ENCODE peak calls at places on chromosomes 11 and 22, in eight cellular contexts. P, M, I, V, U, T, Y and H are unnamed samples.

GRCh38 chr22:36510966-36511881 is 4.4 kb upstream of the FOXRED2 start:
- DNase-seq in T (peak), P (peak), U (peak), Y (peak), M (no peak), V (no peak), I (peak), H (peak)

GRCh38 chr11:134364261-134364660 is 32.5 kb downstream of the GLB1L2 start:
- DNase-seq in U (no peak), T (no peak), P (no peak), Y (no peak), I (no peak), V (peak), M (no peak), H (no peak)

GRCh38 chr11:102599642-102600261 is 25.4 kb downstream of the MMP20 start:
- DNase-seq in M (no peak), Y (no peak), I (peak), V (no peak), P (no peak), U (no peak), T (peak), H (peak)

GRCh38 chr22:44963055-44963454 is 46.8 kb downstream of the PHF21B start:
- DNase-seq in U (no peak), I (no peak), M (no peak), P (no peak), T (no peak), Y (no peak), V (no peak), H (no peak)

GRCh38 chr11:122923302-122923701 is 40.7 kb downstream of the JHY start:
- DNase-seq in V (no peak), T (peak), I (peak), P (no peak), Y (no peak), U (no peak), M (no peak), H (no peak)

GRCh38 chr11:110471315-110471714 is 41.6 kb downstream of the FDX1 start:
- DNase-seq in T (peak), I (no peak), V (no peak), M (no peak), U (no peak), Y (no peak), P (no peak), H (peak)

GRCh38 chr11:43943931-43944751 is 1.7 kb downstream of the C11orf96 start:
- DNase-seq in P (peak), U (peak), Y (no peak), V (peak), T (no peak), M (no peak), I (peak), H (peak)

GRCh38 chr11:10267821-10268220 is 26.2 kb downstream of the SBF2 start:
- DNase-seq in Y (no peak), U (no peak), V (no peak), I (no peak), P (no peak), M (no peak), T (peak), H (no peak)

GRCh38 chr22:23259916-23260644 is 79.8 kb downstream of the BCR start:
- DNase-seq in P (no peak), U (no peak), I (no peak), Y (no peak), V (no peak), T (no peak), M (no peak), H (no peak)

GRCh38 chr11:111557425-111558111 is 17.0 kb downstream of the LAYN start:
- DNase-seq in P (no peak), I (peak), U (no peak), M (no peak), Y (no peak), T (peak), V (no peak), H (peak)

GRCh38 chr11:57266157-57266556 is 29.1 kb upstream of the APLNR start:
- DNase-seq in I (no peak), Y (no peak), T (no peak), U (no peak), M (no peak), P (no peak), V (no peak), H (no peak)

GRCh38 chr11:47216141-47216798 is 1.5 kb downstream of the DDB2 start:
- DNase-seq in V (no peak), I (peak), P (peak), T (peak), M (peak), Y (peak), U (peak), H (peak)

GRCh38 chr11:14644396-14645246 is 1.0 kb downstream of the PDE3B start:
- DNase-seq in Y (peak), U (peak), T (no peak), I (no peak), M (peak), P (peak), V (peak), H (peak)

GRCh38 chr11:14645985-14646900 is 2.6 kb downstream of the PDE3B start:
- DNase-seq in P (no peak), V (no peak), Y (no peak), M (no peak), U (no peak), T (no peak), I (no peak), H (no peak)

GRCh38 chr11:14643697-14644395 is at the start of gene PDE3B:
- DNase-seq in V (peak), M (peak), U (peak), P (peak), Y (peak), T (peak), I (peak), H (peak)

GRCh38 chr11:14642873-14643696 is 519 bp upstream of the PDE3B start:
- DNase-seq in M (no peak), V (peak), P (peak), U (no peak), Y (no peak), I (no peak), T (no peak), H (no peak)

DNA sequence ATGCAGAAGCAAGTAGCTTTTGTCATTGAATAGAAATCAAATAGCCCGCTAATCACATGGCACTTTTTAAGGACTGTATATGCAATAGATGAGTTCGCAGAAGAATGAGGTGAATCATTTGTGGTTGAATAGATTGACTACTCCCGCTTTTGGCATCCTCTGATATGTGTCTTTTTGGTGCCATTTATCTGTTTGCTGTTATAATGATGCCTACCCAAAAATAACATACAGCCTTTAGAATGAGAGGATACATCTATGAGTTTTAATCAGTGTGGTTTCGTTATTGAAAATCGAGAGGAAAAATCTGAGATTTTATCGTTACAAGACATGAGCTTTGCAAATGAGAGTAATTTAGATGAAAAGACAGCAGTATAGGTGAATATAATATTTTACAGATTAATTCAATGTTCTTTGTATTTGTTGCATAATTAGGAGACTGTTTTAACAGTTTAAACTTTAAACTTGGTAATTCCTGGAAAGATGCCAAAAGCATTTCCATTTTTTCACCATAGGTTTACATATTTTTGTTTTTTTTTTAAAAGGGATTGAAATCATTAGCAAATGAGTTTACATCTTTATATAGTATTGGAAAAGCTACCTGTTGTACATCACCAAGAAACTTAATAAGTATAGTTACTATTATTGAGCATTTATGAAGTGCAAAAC is 1.8 kb downstream of the PDE3B start:
- DNase-seq in I (no peak), P (no peak), U (no peak), M (no peak), V (no peak), Y (no peak), T (peak), H (peak)
- H3K4me3 ChIP-seq in I (peak), P (peak), U (peak), M (peak), V (peak), Y (peak), T (peak), H (peak)

DNA sequence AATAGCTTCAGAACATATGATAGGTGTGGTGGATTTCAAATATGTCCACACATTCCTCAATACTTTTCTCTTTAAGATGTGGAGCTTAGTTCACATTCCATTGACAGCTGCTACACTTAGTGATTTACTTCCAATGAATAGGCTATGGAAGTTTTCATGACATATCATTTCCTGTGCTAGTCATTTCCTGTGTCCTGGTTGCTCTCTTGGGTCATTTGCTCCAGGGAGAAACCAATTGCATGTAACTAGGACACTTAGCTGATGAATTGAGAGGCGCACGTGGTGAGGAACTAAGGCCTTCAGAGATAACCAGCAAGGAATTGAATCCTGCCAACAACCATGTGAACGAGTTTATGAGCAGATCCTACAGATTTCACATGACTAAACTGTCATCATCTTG is 120.9 kb downstream of the SLC17A6 start:
- DNase-seq in M (no peak), I (peak), U (no peak), T (peak), V (no peak), P (no peak), Y (no peak), H (peak)
- TF ChIP-seq CTCF in M (no peak), I (no peak), U (no peak), T (no peak), V (no peak), P (no peak), Y (no peak), H (no peak)

DNA sequence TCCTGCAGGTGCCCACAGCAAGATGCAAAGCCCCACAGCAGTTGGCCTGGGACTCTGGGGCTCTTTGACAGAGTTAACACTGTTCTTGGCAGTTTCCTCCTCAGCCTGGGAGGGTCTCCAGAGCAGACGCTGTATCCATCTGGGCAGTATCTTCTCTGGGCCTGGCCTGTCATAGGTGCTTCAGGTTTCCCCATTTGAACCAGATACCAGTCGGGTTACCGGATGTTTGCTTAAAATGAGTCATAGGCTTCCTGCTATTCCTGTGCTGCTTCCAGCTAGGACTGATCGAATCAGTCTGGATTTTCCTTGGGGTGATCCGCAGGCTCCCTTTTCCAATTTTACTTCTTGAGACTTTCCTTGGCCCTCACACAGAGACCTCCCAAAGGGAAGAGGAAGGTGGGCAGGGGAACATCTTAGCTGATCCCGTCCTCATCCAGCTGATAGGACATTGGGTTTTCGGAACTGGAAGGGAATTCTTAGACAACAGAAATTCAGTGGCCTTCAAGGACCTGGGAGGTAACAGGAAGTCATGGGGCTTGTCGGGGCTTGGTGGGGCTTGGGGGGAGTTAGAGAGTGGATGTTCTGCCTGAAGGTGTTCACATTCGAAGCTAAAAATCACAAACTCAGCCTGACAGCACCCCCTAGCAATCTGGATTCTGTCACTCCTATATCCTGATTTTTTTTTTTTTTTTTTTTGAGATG is 2.4 kb upstream of the RANGAP1 start:
- DNase-seq in V (no peak), U (no peak), I (peak), M (no peak), T (peak), P (no peak), Y (peak), H (peak)
- H3K4me3 ChIP-seq in V (no peak), U (no peak), I (peak), M (no peak), T (no peak), P (no peak), Y (no peak), H (no peak)

GRCh38 chr11:64099436-64099835 is 63.7 kb downstream of the FLRT1 start:
- DNase-seq in V (no peak), M (no peak), T (no peak), I (no peak), U (no peak), Y (no peak), P (no peak), H (no peak)

GRCh38 chr11:64102005-64102738 is 63.7 kb downstream of the MACROD1 start:
- DNase-seq in V (no peak), Y (no peak), T (peak), M (no peak), P (no peak), U (no peak), I (no peak), H (no peak)

GRCh38 chr11:64100782-64101358 is 65.0 kb downstream of the MACROD1 start:
- DNase-seq in Y (no peak), I (no peak), T (no peak), P (no peak), V (no peak), M (no peak), U (no peak), H (no peak)

GRCh38 chr11:64101461-64101860 is 64.5 kb downstream of the MACROD1 start:
- DNase-seq in Y (no peak), T (peak), U (no peak), P (no peak), I (no peak), V (no peak), M (no peak), H (no peak)

GRCh38 chr11:64100345-64100744 is 64.6 kb downstream of the FLRT1 start:
- DNase-seq in I (no peak), T (no peak), P (no peak), V (no peak), M (no peak), Y (no peak), U (no peak), H (no peak)
- TF ChIP-seq CTCF in I (peak), T (peak), P (peak), V (no peak), M (no peak), Y (no peak), U (peak), H (no peak)

DNA sequence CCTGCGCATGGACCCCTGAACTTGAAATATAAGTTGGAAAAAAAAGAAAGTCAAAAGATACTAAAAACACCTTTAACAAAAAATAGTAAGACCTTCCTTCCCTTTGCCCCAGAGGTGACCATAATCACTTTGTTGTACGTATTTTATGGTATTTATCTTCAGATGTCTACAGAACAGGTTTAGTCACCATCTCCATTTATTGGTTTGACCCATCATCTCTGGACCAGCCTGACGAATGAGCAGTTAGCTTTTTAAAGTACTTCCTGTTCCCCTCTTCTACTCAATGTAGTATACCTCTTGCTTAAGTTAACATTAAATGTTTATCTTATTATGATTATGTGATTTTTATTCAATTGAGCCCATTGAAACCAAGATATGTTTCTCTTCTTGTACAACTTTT is 64.7 kb upstream of the CREB3L1 start:
- DNase-seq in I (peak), P (no peak), U (no peak), Y (peak), M (no peak), T (no peak), V (no peak), H (no peak)
- H3K4me3 ChIP-seq in I (no peak), P (no peak), U (no peak), Y (no peak), M (no peak), T (no peak), V (no peak), H (no peak)

DNA sequence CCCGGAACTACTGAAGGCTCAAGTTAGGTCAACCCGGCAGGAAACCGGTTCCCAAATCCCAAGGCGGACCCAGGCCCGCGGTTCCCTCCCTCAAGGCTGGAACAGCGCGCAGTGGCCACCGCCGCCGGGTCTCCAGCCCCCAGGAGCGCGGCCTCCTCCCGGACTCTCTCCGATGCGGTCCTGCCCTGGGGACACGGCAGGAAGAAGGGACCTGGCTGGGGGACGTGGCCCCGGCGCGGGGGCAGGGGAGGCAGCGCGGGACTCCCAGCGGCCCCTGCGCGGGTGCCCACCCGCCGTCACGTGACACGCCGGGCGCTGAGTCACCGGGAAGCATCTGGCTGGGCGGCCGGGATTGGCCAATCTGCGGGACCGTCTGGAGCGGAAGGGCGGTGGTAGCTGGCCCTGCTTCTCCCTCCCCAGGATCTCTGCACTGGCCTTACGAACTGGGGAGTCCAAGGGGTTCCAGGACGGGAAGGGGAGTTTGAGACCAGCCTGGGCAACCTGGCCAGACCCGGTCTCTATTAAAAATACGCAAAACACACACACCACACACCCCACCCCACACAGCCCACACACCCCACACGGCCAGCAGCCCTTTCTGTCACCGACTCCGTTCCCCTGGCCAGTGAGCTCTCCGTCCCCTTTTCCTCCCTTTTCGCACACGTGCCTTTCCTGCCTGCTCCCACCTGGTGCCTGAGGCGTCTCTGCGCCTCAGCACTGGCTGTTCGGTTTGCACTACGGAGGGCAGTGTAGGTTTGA is 21.4 kb upstream of the MALAT1 start:
- DNase-seq in U (peak), P (peak), V (peak), T (peak), M (peak), Y (peak), I (peak), H (peak)
- TF ChIP-seq CTCF in U (no peak), P (no peak), V (no peak), T (no peak), M (no peak), Y (no peak), I (no peak), H (no peak)

DNA sequence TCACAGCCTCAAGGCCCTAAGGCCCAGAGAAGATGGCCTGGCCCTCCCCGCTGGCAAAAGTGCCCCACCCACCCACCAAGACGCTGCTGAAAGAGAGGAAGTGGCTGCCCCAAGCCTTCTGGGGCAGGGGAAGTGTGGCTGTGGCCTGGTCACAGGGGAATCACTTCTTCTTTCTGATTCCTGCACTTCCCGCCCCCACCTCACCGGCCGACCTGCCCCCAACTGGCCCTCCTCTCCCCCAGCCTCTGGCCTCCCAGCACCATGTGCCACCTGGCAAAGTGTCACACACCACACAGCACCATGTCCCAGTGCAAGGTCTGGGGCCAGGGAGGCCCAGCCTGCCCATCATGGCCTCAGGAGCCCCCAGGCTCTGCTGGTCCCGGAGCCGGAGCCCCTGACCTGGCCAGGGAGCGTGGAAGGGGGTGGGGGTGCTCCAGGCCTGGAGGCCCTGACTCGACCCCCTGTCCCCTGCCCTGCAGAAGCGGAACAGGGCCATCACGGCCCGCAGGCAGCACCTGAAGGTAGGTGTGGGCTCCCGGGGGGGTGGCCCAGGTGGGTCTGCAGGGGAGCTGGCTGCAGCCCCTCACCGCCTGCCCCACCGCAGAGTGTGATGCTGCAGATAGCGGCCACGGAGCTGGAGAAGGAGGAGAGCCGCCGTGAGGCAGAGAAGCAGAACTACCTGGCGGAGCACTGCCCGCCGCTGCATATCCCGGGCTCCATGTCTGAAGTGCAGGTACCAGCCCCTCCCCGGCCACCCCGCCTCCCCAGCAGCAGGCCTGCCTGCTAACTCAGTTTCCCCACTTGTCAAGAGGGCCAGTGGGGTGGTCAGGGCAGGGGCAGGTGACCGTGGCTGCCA is 1.4 kb downstream of the TNNI2 start:
- DNase-seq in V (peak), T (no peak), P (no peak), U (no peak), I (no peak), M (no peak), Y (peak), H (no peak)
- H3K4me3 ChIP-seq in V (peak), T (no peak), P (no peak), U (no peak), I (no peak), M (no peak), Y (no peak), H (no peak)

GRCh38 chr11:91788764-91789163 is 435.9 kb upstream of the FAT3 start:
- DNase-seq in I (no peak), U (no peak), Y (no peak), T (no peak), P (no peak), V (no peak), M (no peak), H (no peak)

GRCh38 chr11:91794146-91794545 is 430.5 kb upstream of the FAT3 start:
- DNase-seq in M (no peak), I (no peak), T (no peak), U (no peak), V (no peak), P (no peak), Y (no peak), H (no peak)

GRCh38 chr11:91792779-91793262 is 431.8 kb upstream of the FAT3 start:
- DNase-seq in P (no peak), I (peak), M (no peak), V (no peak), U (no peak), Y (no peak), T (no peak), H (no peak)

GRCh38 chr11:91790346-91790745 is 434.3 kb upstream of the FAT3 start:
- DNase-seq in M (no peak), P (peak), T (no peak), U (no peak), V (no peak), Y (no peak), I (no peak), H (no peak)

GRCh38 chr11:91790873-91791468 is 433.6 kb upstream of the FAT3 start:
- DNase-seq in P (no peak), T (no peak), Y (no peak), U (no peak), V (no peak), M (no peak), I (no peak), H (no peak)
- TF ChIP-seq CTCF in P (no peak), T (no peak), Y (no peak), U (no peak), V (no peak), M (no peak), I (no peak), H (no peak)